ENCODE peak calls at places on chromosomes 4 and X, in four cellular contexts. N is SK-N-SH, J is HepG2, X is K562. H is an unnamed sample.

GRCh38 chr4:185660340-185660739 is 125.0 kb upstream of the PDLIM3 start:
- DNase-seq in N (no peak), J (no peak), X (no peak), H (no peak)

GRCh38 chrX:126342859-126343258 is 176.8 kb upstream of the DCAF12L2 start:
- DNase-seq in N (no peak), J (no peak), X (no peak), H (no peak)

GRCh38 chr4:86935499-86935832 is 655 bp downstream of the AFF1 start:
- DNase-seq in N (peak), J (no peak), X (no peak), H (no peak)

GRCh38 chrX:47809065-47809788 is 27.5 kb upstream of the ZNF81 start:
- DNase-seq in N (no peak), J (no peak), X (no peak), H (no peak)

GRCh38 chrX:78643106-78643505 is 16.0 kb downstream of the RTL3 start:
- DNase-seq in N (no peak), J (no peak), X (no peak), H (no peak)

GRCh38 chr4:3871181-3871852 is 105.1 kb downstream of the ADRA2C start:
- DNase-seq in N (peak), J (no peak), X (no peak), H (peak)

GRCh38 chr4:84470204-84470785 is 28.8 kb downstream of the NKX6-1 start:
- DNase-seq in N (no peak), J (peak), X (no peak), H (peak)

GRCh38 chr4:19924761-19925160 is 326.9 kb upstream of the SLIT2 start:
- DNase-seq in N (peak), J (no peak), X (no peak), H (no peak)

GRCh38 chrX:72029473-72030411 is 102.0 kb downstream of the RTL5 start:
- DNase-seq in N (peak), J (peak), X (no peak), H (no peak)

GRCh38 chrX:70030242-70030823 is 19.4 kb downstream of the AWAT2 start:
- DNase-seq in N (peak), J (peak), X (peak), H (peak)

GRCh38 chr4:139243448-139244365 is 36.3 kb downstream of the MGARP start:
- DNase-seq in N (no peak), J (peak), X (no peak), H (no peak)

GRCh38 chr4:81314897-81315470 is 100.0 kb upstream of the PRKG2 start:
- DNase-seq in N (no peak), J (no peak), X (no peak), H (no peak)

GRCh38 chr4:122577189-122577553 is 43.7 kb downstream of the IL21 start:
- DNase-seq in N (no peak), J (no peak), X (no peak), H (no peak)

GRCh38 chr4:39205476-39205875 is 23.1 kb downstream of the WDR19 start:
- DNase-seq in N (no peak), J (no peak), X (no peak), H (no peak)

GRCh38 chr4:27000820-27001219 is 140.2 kb downstream of the STIM2 start:
- DNase-seq in N (no peak), J (no peak), X (peak), H (no peak)

GRCh38 chr4:178814908-178815307 is 1372.7 kb upstream of the AGA start:
- DNase-seq in N (no peak), J (no peak), X (no peak), H (no peak)

GRCh38 chrX:14916017-14916674 is 42.9 kb downstream of the MOSPD2 start:
- DNase-seq in N (no peak), J (no peak), X (no peak), H (no peak)

GRCh38 chr4:170675568-170676262 is 586.0 kb upstream of the AADAT start:
- DNase-seq in N (no peak), J (no peak), X (no peak), H (no peak)

GRCh38 chrX:68808686-68809357 is 20.0 kb upstream of the EFNB1 start:
- DNase-seq in N (peak), J (no peak), X (peak), H (peak)

GRCh38 chr4:168051526-168051925 is 40.8 kb upstream of the ANXA10 start:
- DNase-seq in N (no peak), J (no peak), X (no peak), H (no peak)

GRCh38 chrX:72126048-72126415 is 5.7 kb downstream of the RTL5 start:
- DNase-seq in N (peak), J (no peak), X (no peak), H (no peak)

GRCh38 chrX:139200346-139200745 is 330.2 kb upstream of the F9 start:
- DNase-seq in N (no peak), J (no peak), X (no peak), H (no peak)

GRCh38 chrX:9341305-9342201 is 123.3 kb upstream of the TBL1X start:
- DNase-seq in N (peak), J (no peak), X (peak), H (no peak)
- TF ChIP-seq FOXJ3 in N (no peak), J (no peak), X (no peak), H (no peak)

GRCh38 chr4:56215138-56215793 is 172.0 kb downstream of the AASDH start:
- DNase-seq in N (no peak), J (peak), X (no peak), H (no peak)
- TF ChIP-seq FOXJ3 in N (no peak), J (no peak), X (no peak), H (no peak)

DNA sequence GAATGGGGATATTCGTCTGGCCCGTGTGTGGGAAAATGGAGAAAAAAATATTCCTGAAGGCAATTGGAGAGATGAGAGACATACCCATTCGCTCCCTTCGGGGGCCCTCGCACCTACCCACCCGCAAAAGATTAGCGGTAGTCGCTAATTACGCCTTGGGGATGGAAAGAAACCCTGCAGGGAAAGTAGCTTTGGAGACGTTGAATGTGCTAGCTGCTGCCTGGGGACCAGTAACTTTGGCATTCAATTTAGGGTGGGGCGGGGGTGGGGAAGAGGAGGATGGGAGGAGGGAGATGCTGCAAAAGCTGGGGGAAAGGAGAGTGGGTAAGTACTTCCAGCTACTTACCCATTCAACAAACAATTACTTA is 407 bp upstream of the ZC4H2 start:
- DNase-seq in N (no peak), J (no peak), X (no peak), H (no peak)
- TF ChIP-seq FOXJ3 in N (no peak), J (no peak), X (no peak), H (no peak)

GRCh38 chrX:153775631-153776595 is 4.9 kb upstream of the SRPK3 start:
- DNase-seq in N (peak), J (no peak), X (no peak), H (no peak)

GRCh38 chrX:153776611-153777045 is 4.2 kb upstream of the SRPK3 start:
- DNase-seq in N (no peak), J (no peak), X (peak), H (no peak)

GRCh38 chrX:153778684-153779101 is 2.1 kb upstream of the SRPK3 start:
- DNase-seq in N (no peak), J (no peak), X (no peak), H (peak)

GRCh38 chrX:153778151-153778551 is 2.7 kb upstream of the SRPK3 start:
- DNase-seq in N (no peak), J (no peak), X (no peak), H (no peak)

DNA sequence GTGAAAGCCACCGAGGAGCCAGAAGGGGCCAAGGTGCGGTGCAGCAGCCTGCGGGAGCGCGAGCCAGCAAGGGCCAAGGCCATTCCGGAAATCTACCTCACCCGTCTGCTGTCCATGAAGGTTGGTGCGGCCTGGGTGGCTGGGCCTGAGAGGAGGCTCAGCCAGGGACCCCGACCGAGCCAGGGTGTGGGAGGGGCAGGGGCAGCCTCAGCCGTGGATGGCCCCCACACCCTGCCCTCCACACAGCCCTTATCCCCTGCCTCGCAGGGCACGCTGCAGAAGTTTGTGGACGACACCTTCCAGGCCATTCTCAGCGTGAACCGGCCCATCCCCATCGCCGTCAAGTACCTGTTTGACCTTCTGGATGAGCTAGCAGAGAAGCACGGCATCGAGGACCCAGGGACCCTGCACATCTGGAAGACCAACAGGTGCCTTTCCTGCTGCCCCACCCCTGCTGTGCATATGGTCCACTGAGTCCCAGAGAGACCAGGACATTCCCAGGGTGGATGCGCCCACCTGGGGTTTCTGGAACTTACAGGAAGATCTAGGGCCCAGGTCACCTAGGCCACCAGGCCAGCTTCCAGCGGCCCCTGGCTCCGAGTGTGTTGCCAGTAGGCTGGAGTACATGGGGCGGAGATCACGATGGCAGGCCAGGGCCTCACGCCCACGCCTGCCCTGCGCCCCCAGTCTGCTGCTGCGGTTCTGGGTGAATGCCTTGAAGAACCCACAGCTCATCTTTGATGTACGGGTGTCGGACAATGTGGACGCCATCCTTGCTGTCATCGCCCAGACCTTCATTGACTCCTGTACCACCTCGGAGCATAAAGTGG is 3.4 kb upstream of the SRPK3 start:
- DNase-seq in N (peak), J (no peak), X (no peak), H (no peak)
- TF ChIP-seq FOXJ3 in N (no peak), J (no peak), X (no peak), H (no peak)

DNA sequence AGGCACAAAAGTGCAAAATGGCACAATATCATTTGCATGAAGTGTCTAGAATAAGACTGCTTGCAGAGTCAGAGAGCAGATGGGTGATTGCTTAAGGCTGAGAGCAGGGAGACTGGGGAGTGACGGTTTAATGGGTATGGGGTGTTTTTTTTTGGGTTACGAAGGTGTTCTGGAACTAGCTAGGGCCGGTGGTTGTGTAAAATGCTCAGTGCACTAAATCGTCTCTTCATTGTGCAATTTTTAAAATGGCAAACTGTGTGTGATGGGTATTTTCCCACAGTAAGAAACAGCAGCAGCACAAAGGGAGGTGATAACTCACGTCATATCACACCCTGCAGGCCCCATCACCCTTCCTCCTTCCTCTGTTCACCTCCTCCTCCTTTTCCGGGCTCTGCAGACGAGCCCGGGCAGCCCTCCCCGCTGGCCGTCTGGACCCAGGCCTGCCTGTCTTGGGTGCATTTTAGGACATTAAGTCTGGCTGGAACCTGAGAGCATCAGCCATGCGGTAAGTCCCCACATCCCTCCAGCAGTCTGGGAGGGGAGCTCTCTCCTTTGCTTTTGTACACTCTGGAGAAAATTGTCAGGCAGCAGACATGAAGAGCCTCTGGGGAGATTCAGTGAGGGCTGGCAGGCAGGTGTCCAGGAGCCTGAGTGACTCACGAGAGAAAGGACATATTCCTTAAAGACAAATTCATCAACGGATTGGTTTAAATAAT is 42.7 kb downstream of the ASMT start:
- DNase-seq in N (no peak), J (no peak), X (no peak), H (no peak)
- TF ChIP-seq FOXJ3 in N (no peak), J (no peak), X (no peak), H (no peak)

GRCh38 chrX:54639018-54639345 is 109.0 kb downstream of the GNL3L start:
- DNase-seq in N (no peak), J (no peak), X (no peak), H (no peak)

GRCh38 chrX:54640103-54640428 is 110.0 kb downstream of the GNL3L start:
- DNase-seq in N (no peak), J (no peak), X (peak), H (no peak)

GRCh38 chrX:54641530-54641929 is 111.5 kb downstream of the GNL3L start:
- DNase-seq in N (no peak), J (no peak), X (no peak), H (peak)

GRCh38 chrX:54639346-54640102 is 109.5 kb downstream of the GNL3L start:
- DNase-seq in N (peak), J (peak), X (peak), H (peak)

DNA sequence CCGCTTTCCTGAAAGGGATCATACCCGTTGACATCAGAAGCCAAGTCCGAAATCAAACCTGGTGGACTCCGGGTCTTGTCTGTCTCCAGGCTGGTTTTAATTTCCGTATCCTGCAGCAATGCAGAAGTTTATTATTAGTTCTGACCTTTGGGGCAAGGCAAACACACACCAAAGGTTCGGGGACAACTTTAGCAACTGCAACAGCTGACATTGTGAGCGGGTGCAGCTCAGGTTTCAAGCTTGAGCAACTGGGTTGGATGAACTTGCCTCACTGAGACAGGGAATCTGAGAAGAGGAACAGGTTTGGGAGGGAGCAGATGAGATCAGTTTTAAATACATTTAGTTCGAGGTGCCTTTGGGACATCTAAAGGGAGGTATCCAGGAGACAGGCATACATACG is 110.7 kb downstream of the GNL3L start:
- DNase-seq in N (no peak), J (peak), X (no peak), H (no peak)
- TF ChIP-seq FOXJ3 in N (no peak), J (no peak), X (no peak), H (no peak)

DNA sequence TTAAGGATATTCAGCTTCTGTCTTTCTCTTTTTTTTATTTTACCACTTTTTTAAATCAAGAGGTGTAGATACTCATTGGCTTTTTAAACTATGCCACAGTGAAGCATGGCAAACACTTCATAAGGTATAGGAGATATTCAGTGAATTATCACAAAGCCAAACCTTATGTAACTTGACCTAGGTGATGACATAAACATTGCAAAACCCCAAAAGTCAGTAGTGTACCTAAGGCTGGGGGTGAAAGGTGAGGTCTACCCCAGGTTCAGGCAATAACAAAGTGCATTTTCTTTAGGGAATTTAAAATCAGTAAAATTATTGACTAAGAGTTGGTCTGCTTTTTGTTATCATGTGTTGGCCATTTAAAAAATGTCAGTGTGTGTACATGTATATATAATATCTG is 39.1 kb downstream of the CDKL5 start:
- DNase-seq in N (no peak), J (peak), X (no peak), H (no peak)
- TF ChIP-seq FOXJ3 in N (no peak), J (no peak), X (no peak), H (no peak)

DNA sequence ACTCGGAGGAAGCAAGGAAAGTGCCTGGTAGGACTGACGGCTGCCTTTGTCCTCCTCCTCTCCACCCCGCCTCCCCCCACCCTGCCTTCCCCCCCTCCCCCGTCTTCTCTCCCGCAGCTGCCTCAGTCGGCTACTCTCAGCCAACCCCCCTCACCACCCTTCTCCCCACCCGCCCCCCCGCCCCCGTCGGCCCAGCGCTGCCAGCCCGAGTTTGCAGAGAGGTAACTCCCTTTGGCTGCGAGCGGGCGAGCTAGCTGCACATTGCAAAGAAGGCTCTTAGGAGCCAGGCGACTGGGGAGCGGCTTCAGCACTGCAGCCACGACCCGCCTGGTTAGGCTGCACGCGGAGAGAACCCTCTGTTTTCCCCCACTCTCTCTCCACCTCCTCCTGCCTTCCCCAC is 460 bp downstream of the AR start:
- DNase-seq in N (peak), J (no peak), X (no peak), H (peak)
- TF ChIP-seq FOXJ3 in N (no peak), J (no peak), X (no peak), H (no peak)